ENCODE peak calls at places on chromosomes 6 and 20, in nine cellular contexts. O is fibroblast of pulmonary artery; U is neural crest cell; J is activated CD8-positive, alpha-beta memory T cell treated with anti-CD3 and anti-CD28 coated beads for 48 hours; E is upper lobe of right lung; I is mesendoderm; L is esophagus squamous epithelium; N is left cardiac atrium; G is activated CD4-positive, alpha-beta T cell treated with anti-CD3 and anti-CD28 coated beads, Interleukin-2, amount 50 U/mL, for 48 hours. C is an unnamed sample.

GRCh38 chr6:113855500-113856010 is 1.6 kb upstream of the MARCKS start:
- DNase-seq in O (peak), U (peak), J (no peak), E (no peak), I (no peak), L (no peak), N (peak), G (no peak), C (no peak)

GRCh38 chr6:119442776-119443184 is 93.2 kb upstream of the MAN1A1 start:
- DNase-seq in O (no peak), U (no peak), J (no peak), E (no peak), I (no peak), L (no peak), N (no peak), G (no peak), C (no peak)

GRCh38 chr6:81788748-81789147 is 36.3 kb upstream of the TENT5A start:
- DNase-seq in O (no peak), U (no peak), J (no peak), E (no peak), I (no peak), L (no peak), N (no peak), G (no peak), C (no peak)

GRCh38 chr20:22816016-22816415 is 219.1 kb upstream of the SSTR4 start:
- DNase-seq in O (no peak), U (no peak), J (no peak), E (no peak), I (no peak), L (no peak), N (no peak), G (no peak), C (no peak)

GRCh38 chr6:133057352-133057751 is 183.8 kb upstream of the EYA4 start:
- DNase-seq in O (no peak), U (no peak), J (no peak), E (no peak), I (no peak), L (no peak), N (no peak), G (no peak), C (no peak)

GRCh38 chr6:130693944-130694343 is 133.3 kb upstream of the SMLR1 start:
- DNase-seq in O (no peak), U (no peak), J (no peak), E (no peak), I (no peak), L (no peak), N (no peak), G (no peak), C (no peak)

GRCh38 chr6:111987295-111987694 is 66.6 kb upstream of the CCN6 start:
- DNase-seq in O (no peak), U (no peak), J (no peak), E (no peak), I (no peak), L (no peak), N (no peak), G (no peak), C (no peak)

GRCh38 chr20:64161595-64162238 is 2.5 kb upstream of the MYT1 start:
- DNase-seq in O (peak), U (peak), J (no peak), E (no peak), I (peak), L (no peak), N (peak), G (peak), C (no peak)

GRCh38 chr6:160991411-160992322 is at the start of gene MAP3K4:
- DNase-seq in O (peak), U (peak), J (peak), E (peak), I (peak), L (peak), N (peak), G (peak), C (peak)

GRCh38 chr6:166998256-166999144 is 697 bp upstream of the CEP43 start:
- DNase-seq in O (no peak), U (peak), J (peak), E (peak), I (peak), L (no peak), N (peak), G (peak), C (no peak)